ENCODE peak calls at places on chromosome 19, in four cellular contexts. L is lower lobe of right lung; I is activated naive CD4-positive, alpha-beta T cell treated with anti-CD3 and anti-CD28 coated beads, Interleukin-2, amount 10 ng/mL, durations not matched to agents 7 days and 5 days; H is GM18507. J is an unnamed sample.

GRCh38 chr19:5143471-5144411 is 174.8 kb downstream of the KDM4B start:
- DNase-seq in L (peak), I (no peak), H (no peak), J (no peak)

GRCh38 chr19:1055886-1056620 is 10.9 kb upstream of the ARHGAP45 start:
- DNase-seq in H (no peak), I (no peak), L (no peak), J (no peak)

GRCh38 chr19:1482361-1483066 is 3.5 kb upstream of the C19orf25 start:
- DNase-seq in I (no peak), H (no peak), L (peak), J (no peak)

GRCh38 chr19:17652627-17653026 is 35.5 kb downstream of the UNC13A start:
- DNase-seq in H (no peak), I (no peak), L (no peak), J (no peak)

GRCh38 chr19:35248310-35249145 is at the start of gene LSR:
- DNase-seq in H (peak), I (peak), L (peak), J (peak)

GRCh38 chr19:51158474-51159129 is 16.5 kb downstream of the SIGLEC7 start:
- DNase-seq in H (peak), L (peak), I (peak), J (peak)

GRCh38 chr19:38506723-38507550 is 73.4 kb downstream of the RYR1 start:
- DNase-seq in H (peak), L (peak), I (peak), J (no peak)

GRCh38 chr19:57227461-57227860 is 3.4 kb upstream of the AURKC start:
- DNase-seq in L (no peak), H (no peak), I (no peak), J (no peak)

GRCh38 chr19:30225615-30226463 is 146.3 kb upstream of the ZNF536 start:
- DNase-seq in L (no peak), I (no peak), H (no peak), J (peak)

GRCh38 chr19:16372065-16372915 is 47.7 kb downstream of the KLF2 start:
- DNase-seq in L (peak), I (peak), H (no peak), J (no peak)

GRCh38 chr19:35545855-35546381 is 492 bp downstream of the TMEM147 start:
- DNase-seq in H (peak), I (peak), L (peak), J (peak)

GRCh38 chr19:16821081-16821480 is 8.1 kb upstream of the SIN3B start:
- DNase-seq in L (no peak), H (no peak), I (no peak), J (no peak)

GRCh38 chr19:3459322-3459881 is 20.9 kb downstream of the SMIM24 start:
- DNase-seq in L (peak), H (no peak), I (peak), J (peak)

GRCh38 chr19:1528596-1529429 is 4.9 kb downstream of the PLK5 start:
- DNase-seq in L (no peak), H (no peak), I (no peak), J (no peak)

GRCh38 chr19:15283141-15283885 is 49.0 kb downstream of the BRD4 start:
- DNase-seq in L (no peak), I (no peak), H (no peak), J (peak)

GRCh38 chr19:10167459-10167858 is 27.3 kb downstream of the DNMT1 start:
- DNase-seq in I (no peak), H (no peak), L (no peak), J (no peak)

GRCh38 chr19:40254714-40255418 is 28.4 kb upstream of the CCNP start:
- DNase-seq in I (no peak), H (no peak), L (no peak), J (no peak)

GRCh38 chr19:30224689-30225606 is 147.2 kb upstream of the ZNF536 start:
- DNase-seq in I (peak), H (no peak), L (no peak), J (peak)

GRCh38 chr19:17236831-17237543 is 8.7 kb downstream of the NR2F6 start:
- DNase-seq in H (no peak), L (no peak), I (no peak), J (no peak)

GRCh38 chr19:55593096-55593772 is 6.1 kb downstream of the FIZ1 start:
- DNase-seq in H (no peak), L (no peak), I (no peak), J (no peak)

GRCh38 chr19:29622191-29623070 is 16.3 kb downstream of the POP4 start:
- DNase-seq in I (peak), H (no peak), L (no peak), J (no peak)

GRCh38 chr19:48249502-48250014 is 6.2 kb downstream of the CARD8 start:
- DNase-seq in I (peak), H (peak), L (peak), J (peak)

GRCh38 chr19:50252111-50252886 is 48.9 kb downstream of the MYH14 start:
- DNase-seq in H (no peak), L (no peak), I (peak), J (no peak)

GRCh38 chr19:53130506-53130905 is 2.2 kb downstream of the ZNF415 start:
- DNase-seq in L (no peak), I (no peak), H (no peak), J (peak)

GRCh38 chr19:37362733-37363132 is 8.2 kb upstream of the ZNF527 start:
- DNase-seq in I (no peak), H (no peak), L (no peak), J (peak)

GRCh38 chr19:46578450-46578849 is 22.7 kb upstream of the CALM3 start:
- DNase-seq in H (no peak), I (no peak), L (no peak), J (no peak)

GRCh38 chr19:5103812-5104410 is 135.0 kb downstream of the KDM4B start:
- DNase-seq in I (no peak), L (no peak), H (no peak), J (no peak)

J was measured in thyroid gland.